ENCODE peak calls at places on chromosomes 11 and 22, in ten cellular contexts. M, K, E, R, Z, Q, U, S, X and J are unnamed samples.

GRCh38 chr11:86459682-86460460 is 85.2 kb downstream of the CCDC81 start:
- DNase-seq in M (peak), K (no peak), E (peak), R (peak), Z (no peak), Q (no peak), U (peak), S (no peak), X (no peak), J (no peak)

GRCh38 chr11:75678620-75679259 is 9.9 kb upstream of the MAP6 start:
- DNase-seq in M (no peak), K (no peak), E (no peak), R (no peak), Z (peak), Q (no peak), U (no peak), S (no peak), X (no peak), J (no peak)

GRCh38 chr11:46680164-46680760 is 20.2 kb downstream of the ARHGAP1 start:
- DNase-seq in M (no peak), K (no peak), E (no peak), R (no peak), Z (no peak), Q (no peak), U (no peak), S (no peak), X (no peak), J (no peak)

GRCh38 chr11:86663741-86664140 is 8.7 kb downstream of the ME3 start:
- DNase-seq in M (no peak), K (no peak), E (no peak), R (no peak), Z (no peak), Q (no peak), U (no peak), S (no peak), X (no peak), J (no peak)

GRCh38 chr22:33726294-33726711 is 194.0 kb downstream of the LARGE1 start:
- DNase-seq in M (peak), K (no peak), E (peak), R (peak), Z (no peak), Q (no peak), U (peak), S (no peak), X (no peak), J (no peak)

GRCh38 chr11:2940166-2940929 is 11.1 kb upstream of the PHLDA2 start:
- DNase-seq in M (no peak), K (no peak), E (no peak), R (peak), Z (no peak), Q (no peak), U (peak), S (no peak), X (peak), J (no peak)

GRCh38 chr11:115605397-115606222 is 101.4 kb upstream of the CADM1 start:
- DNase-seq in M (no peak), K (no peak), E (no peak), R (no peak), Z (no peak), Q (no peak), U (no peak), S (no peak), X (no peak), J (no peak)

GRCh38 chr11:108571001-108571400 is 22.6 kb downstream of the EXPH5 start:
- DNase-seq in M (no peak), K (no peak), E (no peak), R (no peak), Z (no peak), Q (no peak), U (peak), S (no peak), X (no peak), J (no peak)

GRCh38 chr11:108498046-108498815 is at the start of gene POGLUT3:
- DNase-seq in M (peak), K (peak), E (peak), R (peak), Z (peak), Q (peak), U (peak), S (peak), X (peak), J (peak)